ENCODE peak calls at places on chromosomes 11 and 22, in eight cellular contexts. J, W, P, N, E, F, R and K are unnamed samples.

GRCh38 chr11:18105802-18106574 is at the start of gene SAAL1:
- DNase-seq in J (peak), W (peak), P (peak), N (peak), E (peak), F (peak), R (peak), K (peak)

GRCh38 chr11:19698493-19699292 is 13.9 kb upstream of the NAV2 start:
- DNase-seq in J (no peak), W (no peak), P (peak), N (peak), E (no peak), F (no peak), R (no peak), K (peak)

GRCh38 chr11:6531267-6531752 is 34.2 kb downstream of the DNHD1 start:
- DNase-seq in J (no peak), W (no peak), P (peak), N (peak), E (no peak), F (peak), R (peak), K (peak)

GRCh38 chr11:126061707-126062678 is 673 bp downstream of the CDON start:
- DNase-seq in J (peak), W (peak), P (peak), N (no peak), E (no peak), F (peak), R (peak), K (peak)

GRCh38 chr22:39401301-39401631 is 1.7 kb downstream of the TAB1 start:
- DNase-seq in J (no peak), W (no peak), P (no peak), N (no peak), E (no peak), F (no peak), R (no peak), K (no peak)

GRCh38 chr11:33722579-33723234 is 13.5 kb downstream of the CD59 start:
- DNase-seq in J (no peak), W (no peak), P (no peak), N (peak), E (peak), F (no peak), R (no peak), K (no peak)

GRCh38 chr11:967995-968751 is 42.5 kb downstream of the AP2A2 start:
- DNase-seq in J (no peak), W (no peak), P (no peak), N (no peak), E (no peak), F (no peak), R (no peak), K (peak)

GRCh38 chr11:2211113-2211971 is 39.7 kb upstream of the TH start:
- DNase-seq in J (no peak), W (no peak), P (no peak), N (no peak), E (peak), F (no peak), R (no peak), K (peak)

GRCh38 chr22:35539910-35540599 is 576 bp upstream of the RASD2 start:
- DNase-seq in J (peak), W (peak), P (peak), N (no peak), E (peak), F (peak), R (peak), K (peak)

GRCh38 chr11:70082829-70083228 is 4.7 kb downstream of the ANO1 start:
- DNase-seq in J (no peak), W (no peak), P (no peak), N (no peak), E (no peak), F (no peak), R (no peak), K (no peak)

GRCh38 chr22:40418366-40419201 is 48.2 kb downstream of the SGSM3 start:
- DNase-seq in J (no peak), W (no peak), P (no peak), N (no peak), E (no peak), F (no peak), R (no peak), K (peak)

GRCh38 chr11:47524200-47524874 is 28.6 kb downstream of the CELF1 start:
- DNase-seq in J (no peak), W (no peak), P (peak), N (no peak), E (no peak), F (no peak), R (no peak), K (peak)

GRCh38 chr11:11428714-11429113 is 75.7 kb upstream of the CSNK2A3 start:
- DNase-seq in J (no peak), W (no peak), P (no peak), N (no peak), E (no peak), F (no peak), R (no peak), K (no peak)